ENCODE peak calls at places on chromosomes 13 and 19, in ten cellular contexts. One of them, this sample, is unnamed.

GRCh38 chr19:38068851-38069250 is 155.2 kb downstream of the DPF1 start:
- DNase-seq in D721Med: no peak
- DNase-seq in GM23338: no peak
- DNase-seq in mesothelial cell of epicardium: no peak
- DNase-seq in GM12865: no peak
- DNase-seq in fibroblast of lung: no peak
- DNase-seq in HL-60: no peak
- DNase-seq in lower leg skin: no peak
- DNase-seq in progenitor cell of endocrine pancreas: no peak
- DNase-seq in NB4: no peak
- DNase-seq in this sample: no peak

GRCh38 chr19:679418-680286 is 3.5 kb downstream of the FSTL3 start:
- DNase-seq in lower leg skin: peak
- DNase-seq in progenitor cell of endocrine pancreas: no peak
- DNase-seq in GM23338: peak
- DNase-seq in D721Med: no peak
- DNase-seq in NB4: peak
- DNase-seq in mesothelial cell of epicardium: peak
- DNase-seq in fibroblast of lung: peak
- DNase-seq in GM12865: peak
- DNase-seq in HL-60: peak
- DNase-seq in this sample: peak

GRCh38 chr19:44635581-44636438 is 7.9 kb upstream of the PVR start:
- DNase-seq in fibroblast of lung: peak
- DNase-seq in mesothelial cell of epicardium: no peak
- DNase-seq in D721Med: no peak
- DNase-seq in lower leg skin: no peak
- DNase-seq in GM23338: no peak
- DNase-seq in GM12865: no peak
- DNase-seq in HL-60: peak
- DNase-seq in progenitor cell of endocrine pancreas: no peak
- DNase-seq in NB4: peak
- DNase-seq in this sample: no peak

GRCh38 chr19:48678201-48678600 is 5.4 kb upstream of the NTN5 start:
- DNase-seq in mesothelial cell of epicardium: no peak
- DNase-seq in progenitor cell of endocrine pancreas: no peak
- DNase-seq in NB4: no peak
- DNase-seq in GM23338: no peak
- DNase-seq in GM12865: no peak
- DNase-seq in lower leg skin: no peak
- DNase-seq in D721Med: no peak
- DNase-seq in fibroblast of lung: no peak
- DNase-seq in HL-60: no peak
- DNase-seq in this sample: peak

GRCh38 chr13:89568276-89568675 is 1779.2 kb upstream of the MIR17HG start:
- DNase-seq in fibroblast of lung: peak
- DNase-seq in D721Med: no peak
- DNase-seq in GM12865: no peak
- DNase-seq in HL-60: no peak
- DNase-seq in GM23338: no peak
- DNase-seq in progenitor cell of endocrine pancreas: no peak
- DNase-seq in lower leg skin: no peak
- DNase-seq in NB4: no peak
- DNase-seq in mesothelial cell of epicardium: no peak
- DNase-seq in this sample: no peak

GRCh38 chr19:35995655-35995993 is 636 bp downstream of the SDHAF1 start:
- DNase-seq in GM23338: peak
- DNase-seq in fibroblast of lung: peak
- DNase-seq in D721Med: no peak
- DNase-seq in HL-60: peak
- DNase-seq in mesothelial cell of epicardium: no peak
- DNase-seq in NB4: peak
- DNase-seq in progenitor cell of endocrine pancreas: no peak
- DNase-seq in GM12865: peak
- DNase-seq in lower leg skin: peak
- DNase-seq in this sample: peak

GRCh38 chr13:107373551-107373950 is 805.6 kb upstream of the ARGLU1 start:
- DNase-seq in progenitor cell of endocrine pancreas: no peak
- DNase-seq in mesothelial cell of epicardium: no peak
- DNase-seq in lower leg skin: no peak
- DNase-seq in GM23338: peak
- DNase-seq in D721Med: no peak
- DNase-seq in NB4: peak
- DNase-seq in GM12865: no peak
- DNase-seq in fibroblast of lung: peak
- DNase-seq in HL-60: no peak
- DNase-seq in this sample: no peak

GRCh38 chr19:58476498-58477015 is 405 bp downstream of the ZNF446 start:
- DNase-seq in NB4: no peak
- DNase-seq in mesothelial cell of epicardium: no peak
- DNase-seq in lower leg skin: no peak
- DNase-seq in HL-60: no peak
- DNase-seq in D721Med: no peak
- DNase-seq in fibroblast of lung: no peak
- DNase-seq in GM23338: no peak
- DNase-seq in GM12865: no peak
- DNase-seq in progenitor cell of endocrine pancreas: no peak
- DNase-seq in this sample: no peak

GRCh38 chr13:44703371-44703770 is 127.2 kb upstream of the TSC22D1 start:
- DNase-seq in mesothelial cell of epicardium: no peak
- DNase-seq in GM23338: no peak
- DNase-seq in HL-60: no peak
- DNase-seq in GM12865: no peak
- DNase-seq in progenitor cell of endocrine pancreas: no peak
- DNase-seq in NB4: no peak
- DNase-seq in D721Med: no peak
- DNase-seq in lower leg skin: peak
- DNase-seq in fibroblast of lung: peak
- DNase-seq in this sample: no peak

GRCh38 chr13:91426913-91427312 is 28.5 kb downstream of the GPC5 start:
- DNase-seq in fibroblast of lung: no peak
- DNase-seq in D721Med: no peak
- DNase-seq in HL-60: no peak
- DNase-seq in GM23338: no peak
- DNase-seq in progenitor cell of endocrine pancreas: no peak
- DNase-seq in mesothelial cell of epicardium: no peak
- DNase-seq in lower leg skin: no peak
- DNase-seq in NB4: no peak
- DNase-seq in GM12865: no peak
- DNase-seq in this sample: no peak

GRCh38 chr19:55648657-55649578 is 906 bp downstream of the CCDC106 start:
- DNase-seq in GM23338: no peak
- DNase-seq in fibroblast of lung: no peak
- DNase-seq in lower leg skin: no peak
- DNase-seq in progenitor cell of endocrine pancreas: no peak
- DNase-seq in NB4: no peak
- DNase-seq in HL-60: no peak
- DNase-seq in GM12865: no peak
- DNase-seq in mesothelial cell of epicardium: no peak
- DNase-seq in D721Med: no peak
- DNase-seq in this sample: no peak

GRCh38 chr13:27171244-27171829 is at the start of gene USP12:
- DNase-seq in GM12865: peak
- DNase-seq in progenitor cell of endocrine pancreas: peak
- DNase-seq in lower leg skin: no peak
- DNase-seq in NB4: peak
- DNase-seq in GM23338: peak
- DNase-seq in D721Med: no peak
- DNase-seq in mesothelial cell of epicardium: peak
- DNase-seq in HL-60: no peak
- DNase-seq in fibroblast of lung: peak
- DNase-seq in this sample: peak
- TF ChIP-seq CTCF in GM12865: peak
- TF ChIP-seq CTCF in progenitor cell of endocrine pancreas: peak
- TF ChIP-seq CTCF in lower leg skin: no peak
- TF ChIP-seq CTCF in NB4: no peak
- TF ChIP-seq CTCF in GM23338: no peak
- TF ChIP-seq CTCF in D721Med: peak
- TF ChIP-seq CTCF in mesothelial cell of epicardium: no peak
- TF ChIP-seq CTCF in HL-60: no peak
- TF ChIP-seq CTCF in fibroblast of lung: no peak
- TF ChIP-seq CTCF in this sample: no peak

GRCh38 chr19:51810228-51810627 is 15.3 kb downstream of the FPR3 start:
- DNase-seq in lower leg skin: no peak
- DNase-seq in HL-60: no peak
- DNase-seq in fibroblast of lung: no peak
- DNase-seq in NB4: peak
- DNase-seq in progenitor cell of endocrine pancreas: no peak
- DNase-seq in GM23338: peak
- DNase-seq in D721Med: no peak
- DNase-seq in GM12865: no peak
- DNase-seq in mesothelial cell of epicardium: no peak
- DNase-seq in this sample: peak
- TF ChIP-seq CTCF in lower leg skin: no peak
- TF ChIP-seq CTCF in HL-60: no peak
- TF ChIP-seq CTCF in fibroblast of lung: no peak
- TF ChIP-seq CTCF in NB4: no peak
- TF ChIP-seq CTCF in progenitor cell of endocrine pancreas: no peak
- TF ChIP-seq CTCF in GM23338: no peak
- TF ChIP-seq CTCF in D721Med: no peak
- TF ChIP-seq CTCF in GM12865: no peak
- TF ChIP-seq CTCF in mesothelial cell of epicardium: no peak
- TF ChIP-seq CTCF in this sample: no peak

DNA sequence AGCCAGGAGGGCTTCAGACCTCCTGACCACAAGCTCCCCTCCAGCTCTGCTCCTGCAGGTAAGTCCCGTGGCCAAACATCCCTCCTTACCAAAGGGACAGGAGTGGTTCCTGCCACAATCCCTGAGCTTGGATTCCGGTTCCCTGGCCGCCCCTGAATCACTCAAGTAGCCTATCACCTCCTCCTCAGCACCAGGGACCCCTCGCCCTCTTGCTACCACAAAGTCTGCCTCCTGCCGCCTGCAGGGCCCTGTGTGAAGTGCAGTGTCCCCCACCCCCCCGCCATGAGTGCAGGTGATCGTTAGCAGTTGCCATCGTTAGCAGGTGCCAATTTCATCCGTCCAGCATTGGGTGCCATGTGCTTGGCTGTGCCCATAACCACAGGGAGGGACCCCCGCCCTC is 40.8 kb upstream of the RANBP3 start:
- DNase-seq in lower leg skin: no peak
- DNase-seq in fibroblast of lung: no peak
- DNase-seq in mesothelial cell of epicardium: no peak
- DNase-seq in HL-60: no peak
- DNase-seq in NB4: no peak
- DNase-seq in D721Med: no peak
- DNase-seq in progenitor cell of endocrine pancreas: no peak
- DNase-seq in GM23338: peak
- DNase-seq in GM12865: peak
- DNase-seq in this sample: no peak
- TF ChIP-seq CTCF in lower leg skin: no peak
- TF ChIP-seq CTCF in fibroblast of lung: peak
- TF ChIP-seq CTCF in mesothelial cell of epicardium: peak
- TF ChIP-seq CTCF in HL-60: no peak
- TF ChIP-seq CTCF in NB4: no peak
- TF ChIP-seq CTCF in D721Med: no peak
- TF ChIP-seq CTCF in progenitor cell of endocrine pancreas: peak
- TF ChIP-seq CTCF in GM23338: peak
- TF ChIP-seq CTCF in GM12865: peak
- TF ChIP-seq CTCF in this sample: no peak

GRCh38 chr13:111413407-111414187 is 93.2 kb downstream of the TEX29 start:
- DNase-seq in GM12865: no peak
- DNase-seq in NB4: no peak
- DNase-seq in GM23338: no peak
- DNase-seq in D721Med: no peak
- DNase-seq in progenitor cell of endocrine pancreas: no peak
- DNase-seq in HL-60: no peak
- DNase-seq in fibroblast of lung: no peak
- DNase-seq in mesothelial cell of epicardium: no peak
- DNase-seq in lower leg skin: no peak
- DNase-seq in this sample: no peak
- TF ChIP-seq CTCF in GM12865: no peak
- TF ChIP-seq CTCF in NB4: no peak
- TF ChIP-seq CTCF in GM23338: no peak
- TF ChIP-seq CTCF in D721Med: no peak
- TF ChIP-seq CTCF in progenitor cell of endocrine pancreas: no peak
- TF ChIP-seq CTCF in HL-60: no peak
- TF ChIP-seq CTCF in fibroblast of lung: no peak
- TF ChIP-seq CTCF in mesothelial cell of epicardium: no peak
- TF ChIP-seq CTCF in lower leg skin: no peak
- TF ChIP-seq CTCF in this sample: no peak

DNA sequence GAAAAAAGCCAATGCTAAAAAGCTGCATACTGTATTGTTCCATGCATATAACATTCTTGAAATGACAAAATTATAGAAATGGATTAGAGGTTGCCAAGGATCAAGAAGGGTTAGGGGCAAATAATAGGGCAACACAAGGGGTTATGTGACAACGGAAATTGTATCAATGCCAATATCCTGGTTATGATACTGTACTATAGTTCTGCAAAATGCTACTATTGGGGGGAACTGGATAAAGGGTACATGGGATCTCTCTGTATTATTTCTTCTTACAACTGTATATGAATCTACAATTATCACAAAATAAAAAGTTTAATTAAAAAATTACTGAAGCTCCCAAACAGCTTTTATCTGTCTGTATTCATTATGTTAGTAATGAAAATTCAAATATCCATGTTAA is 31.9 kb downstream of the LNX2 start:
- DNase-seq in mesothelial cell of epicardium: no peak
- DNase-seq in NB4: no peak
- DNase-seq in GM23338: no peak
- DNase-seq in HL-60: no peak
- DNase-seq in lower leg skin: no peak
- DNase-seq in D721Med: no peak
- DNase-seq in progenitor cell of endocrine pancreas: no peak
- DNase-seq in fibroblast of lung: no peak
- DNase-seq in GM12865: no peak
- DNase-seq in this sample: no peak
- TF ChIP-seq CTCF in mesothelial cell of epicardium: no peak
- TF ChIP-seq CTCF in NB4: no peak
- TF ChIP-seq CTCF in GM23338: no peak
- TF ChIP-seq CTCF in HL-60: no peak
- TF ChIP-seq CTCF in lower leg skin: no peak
- TF ChIP-seq CTCF in D721Med: no peak
- TF ChIP-seq CTCF in progenitor cell of endocrine pancreas: no peak
- TF ChIP-seq CTCF in fibroblast of lung: no peak
- TF ChIP-seq CTCF in GM12865: no peak
- TF ChIP-seq CTCF in this sample: no peak